ENCODE peak calls at places on chromosomes 5 and 9, in nine cellular contexts. C, M, B, V, R, X, Y, A and T are unnamed samples.

GRCh38 chr9:947985-948384 is 28.5 kb upstream of the DMRT3 start:
- DNase-seq in Y (no peak), B (no peak), M (no peak), R (no peak), X (no peak), V (no peak), C (no peak), A (no peak), T (no peak)

GRCh38 chr9:17793713-17794622 is 215.1 kb downstream of the SH3GL2 start:
- DNase-seq in X (no peak), R (no peak), B (peak), V (no peak), A (no peak), Y (peak), C (no peak), M (no peak), T (peak)

GRCh38 chr9:495739-496138 is 281.1 kb downstream of the DOCK8 start:
- DNase-seq in X (no peak), Y (no peak), R (no peak), B (no peak), C (no peak), M (no peak), V (no peak), A (no peak), T (no peak)

GRCh38 chr5:141783599-141784296 is 94.5 kb downstream of the PCDH1 start:
- DNase-seq in M (no peak), X (no peak), V (no peak), B (no peak), C (no peak), Y (no peak), R (no peak), A (no peak), T (no peak)

GRCh38 chr5:31819926-31820516 is 181.1 kb downstream of the PDZD2 start:
- DNase-seq in B (no peak), V (no peak), C (no peak), M (no peak), A (no peak), R (no peak), X (no peak), Y (no peak), T (no peak)

GRCh38 chr5:68313336-68313735 is 97.8 kb downstream of the PIK3R1 start:
- DNase-seq in A (no peak), C (no peak), B (no peak), X (no peak), R (no peak), V (no peak), Y (no peak), M (no peak), T (no peak)

GRCh38 chr9:105712773-105713172 is 18.4 kb downstream of the TMEM38B start:
- DNase-seq in V (peak), B (no peak), Y (no peak), X (no peak), R (no peak), A (no peak), M (no peak), C (no peak), T (no peak)

GRCh38 chr5:146623657-146624056 is 107.7 kb upstream of the GPR151 start:
- DNase-seq in M (no peak), Y (no peak), R (no peak), V (no peak), A (no peak), C (no peak), X (no peak), B (no peak), T (no peak)

GRCh38 chr9:125233678-125234077 is 7.5 kb downstream of the HSPA5 start:
- DNase-seq in B (no peak), Y (no peak), A (no peak), V (no peak), M (no peak), X (peak), R (no peak), C (no peak), T (no peak)

GRCh38 chr5:74103131-74104023 is 477.4 kb downstream of the ARHGEF28 start:
- DNase-seq in V (no peak), C (no peak), R (peak), Y (no peak), B (no peak), X (no peak), A (peak), M (no peak), T (no peak)

GRCh38 chr9:3880851-3881250 is 355.1 kb upstream of the RFX3 start:
- DNase-seq in C (no peak), R (no peak), Y (no peak), V (no peak), M (no peak), X (no peak), B (no peak), A (no peak), T (no peak)

GRCh38 chr5:146313027-146313426 is 25.6 kb upstream of the POU4F3 start:
- DNase-seq in V (no peak), C (no peak), X (no peak), B (no peak), R (no peak), Y (no peak), A (no peak), M (no peak), T (peak)

GRCh38 chr5:179413711-179414458 is 68.6 kb upstream of the ADAMTS2 start:
- DNase-seq in V (peak), M (no peak), X (no peak), A (no peak), B (no peak), C (no peak), R (no peak), Y (no peak), T (no peak)

GRCh38 chr9:19481971-19482404 is 73.2 kb downstream of the ACER2 start:
- DNase-seq in R (no peak), Y (no peak), B (no peak), C (no peak), V (no peak), A (no peak), X (no peak), M (no peak), T (no peak)

DNA sequence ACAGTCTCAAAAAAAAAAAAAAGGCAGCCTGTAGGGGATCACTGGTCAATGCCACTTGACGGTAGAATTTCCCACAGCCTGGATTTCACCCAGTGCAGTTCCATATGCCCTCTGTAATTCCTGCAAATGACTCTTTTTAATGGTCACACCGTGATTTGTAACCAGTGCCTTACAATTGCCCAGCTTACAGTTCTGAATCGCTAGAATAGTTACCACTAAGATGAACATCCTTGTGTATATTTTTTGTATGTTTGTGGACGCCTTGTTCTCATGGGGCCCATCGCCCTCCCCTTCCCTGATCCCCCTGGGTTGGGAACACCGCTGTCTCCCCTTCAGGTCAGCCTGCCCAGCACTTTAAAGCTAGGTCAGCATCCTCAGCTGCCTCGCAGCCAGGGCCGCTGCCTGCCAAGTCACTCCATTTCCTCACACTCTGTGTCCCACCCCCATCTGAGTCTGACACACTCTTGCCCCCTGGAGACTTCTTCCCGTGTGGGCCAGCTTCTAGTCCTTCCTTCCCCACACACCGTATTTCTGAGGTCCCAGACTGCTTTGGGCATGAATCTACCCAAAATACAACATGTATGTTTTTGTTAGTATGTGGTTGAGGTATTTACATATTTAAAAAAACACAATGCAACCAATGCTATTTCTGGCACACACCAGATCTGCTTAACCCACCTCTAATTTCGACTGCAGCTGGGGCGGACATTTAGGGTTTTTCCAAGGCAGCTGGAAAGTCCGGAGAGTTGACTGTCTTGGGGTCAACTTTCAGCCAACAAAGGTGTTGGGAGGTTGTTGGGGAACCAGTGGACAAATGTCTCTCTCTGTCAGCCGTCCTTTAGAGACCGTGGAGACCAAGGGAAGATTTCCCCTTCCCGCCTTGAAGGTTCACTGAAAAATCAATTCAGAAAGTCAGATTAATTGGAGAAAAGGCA is 120.5 kb upstream of the NEK6 start:
- DNase-seq in B (no peak), Y (peak), R (no peak), V (no peak), A (no peak), X (no peak), M (no peak), C (peak), T (no peak)
- TF ChIP-seq POLR2AphosphoS5 in B (no peak), Y (no peak), R (no peak), V (no peak), A (no peak), X (no peak), M (no peak), C (no peak), T (no peak)

GRCh38 chr9:137243626-137244485 is 2.8 kb downstream of the TUBB4B start:
- DNase-seq in M (no peak), A (no peak), Y (peak), C (no peak), B (no peak), R (no peak), V (no peak), X (no peak), T (peak)

GRCh38 chr9:137242329-137243204 is 1.5 kb downstream of the TUBB4B start:
- DNase-seq in C (no peak), M (no peak), B (no peak), R (no peak), X (no peak), Y (no peak), A (no peak), V (no peak), T (no peak)

GRCh38 chr9:137245450-137246421 is 4.6 kb downstream of the TUBB4B start:
- DNase-seq in X (no peak), C (no peak), R (no peak), A (no peak), M (no peak), V (no peak), B (no peak), Y (no peak), T (no peak)

GRCh38 chr9:137247135-137247915 is 3.8 kb upstream of the STPG3 start:
- DNase-seq in V (no peak), R (no peak), B (no peak), Y (no peak), X (no peak), A (no peak), C (no peak), M (no peak), T (no peak)

GRCh38 chr9:137244486-137245449 is 3.7 kb downstream of the TUBB4B start:
- DNase-seq in A (no peak), Y (no peak), R (no peak), X (no peak), C (no peak), V (no peak), M (no peak), B (no peak), T (no peak)
- TF ChIP-seq CTCF in A (no peak), Y (no peak), R (no peak), X (no peak), C (no peak), V (no peak), M (no peak), B (no peak), T (no peak)

DNA sequence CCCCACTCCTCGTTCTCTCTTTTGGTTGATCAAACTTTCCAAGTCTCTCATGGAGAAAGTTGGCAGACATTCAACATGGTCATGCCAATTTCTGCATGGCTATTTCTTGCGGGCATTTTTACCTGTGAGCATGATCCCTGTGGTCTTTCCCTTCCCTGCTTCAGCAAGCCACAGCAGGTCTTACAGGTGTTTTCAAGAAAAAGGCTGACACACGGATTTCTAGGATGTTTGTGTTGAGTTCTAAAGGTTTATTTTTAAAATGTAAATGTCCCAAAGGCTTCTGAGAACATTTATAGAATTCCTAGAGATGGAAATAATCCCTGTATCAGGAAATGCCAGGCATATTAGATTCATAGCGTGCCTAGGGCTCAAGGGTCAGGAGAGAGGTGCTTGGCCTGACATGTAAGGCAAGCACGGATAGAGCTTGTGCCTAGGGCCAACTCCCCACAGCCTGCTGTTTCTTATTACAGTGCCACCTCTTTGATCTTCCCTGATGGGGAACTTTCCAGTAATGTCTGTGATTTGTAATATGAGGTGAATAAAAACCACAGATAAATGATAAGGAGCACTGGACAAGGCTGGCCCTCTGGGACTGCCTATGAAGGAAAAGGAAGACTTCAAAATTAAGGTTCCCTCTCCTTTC is 79.8 kb downstream of the MUSK start:
- DNase-seq in M (no peak), R (peak), V (no peak), B (no peak), A (no peak), Y (no peak), X (no peak), C (no peak), T (no peak)
- TF ChIP-seq POLR2AphosphoS5 in M (no peak), R (peak), V (peak), B (no peak), A (no peak), Y (no peak), X (no peak), C (no peak), T (no peak)

DNA sequence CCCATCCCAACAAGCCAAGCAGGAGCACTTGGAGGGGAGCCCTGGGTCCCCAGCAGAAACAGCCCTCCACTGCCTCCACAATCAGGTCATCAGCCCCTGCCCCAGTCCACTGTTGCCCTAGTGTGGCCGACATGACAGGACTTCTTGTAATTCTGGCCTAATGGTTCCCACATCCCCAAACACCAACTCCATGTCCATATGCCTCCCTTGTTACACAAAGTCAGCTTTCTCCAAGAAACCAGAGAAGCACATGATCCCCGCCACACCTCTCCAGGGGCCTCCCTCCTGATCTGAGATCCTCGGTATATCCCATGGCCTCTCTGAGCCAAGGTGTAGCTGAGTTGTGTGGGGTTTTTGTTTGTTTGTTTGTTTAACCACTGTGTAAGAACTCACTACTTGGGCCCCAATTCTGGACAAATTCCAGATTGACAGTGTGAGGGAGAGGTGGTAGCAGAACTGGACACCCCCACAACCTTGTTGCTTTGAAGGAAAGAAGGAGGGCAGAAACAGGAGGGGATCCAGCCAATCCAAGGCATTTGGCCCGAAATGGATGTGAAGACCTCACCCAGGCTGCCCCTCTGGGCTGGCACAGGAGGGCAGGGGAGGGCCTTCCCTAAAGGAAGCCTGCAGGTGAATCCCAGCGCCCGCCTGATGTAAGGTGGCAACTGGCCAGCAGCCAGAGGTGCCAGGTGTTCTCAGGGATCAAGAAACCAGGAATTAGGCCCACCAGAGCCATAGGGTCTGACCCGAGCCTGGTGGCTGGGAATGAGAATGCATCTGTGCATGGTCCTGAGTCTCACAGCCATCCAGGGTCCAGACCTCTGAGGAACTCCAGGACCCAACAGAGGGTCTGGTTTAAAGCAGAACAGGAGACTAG is 13.5 kb downstream of the IRF1 start:
- DNase-seq in V (no peak), M (peak), Y (peak), B (no peak), X (no peak), A (no peak), R (no peak), C (no peak), T (no peak)
- TF ChIP-seq CTCF in V (peak), M (no peak), Y (peak), B (no peak), X (no peak), A (no peak), R (no peak), C (no peak), T (no peak)

DNA sequence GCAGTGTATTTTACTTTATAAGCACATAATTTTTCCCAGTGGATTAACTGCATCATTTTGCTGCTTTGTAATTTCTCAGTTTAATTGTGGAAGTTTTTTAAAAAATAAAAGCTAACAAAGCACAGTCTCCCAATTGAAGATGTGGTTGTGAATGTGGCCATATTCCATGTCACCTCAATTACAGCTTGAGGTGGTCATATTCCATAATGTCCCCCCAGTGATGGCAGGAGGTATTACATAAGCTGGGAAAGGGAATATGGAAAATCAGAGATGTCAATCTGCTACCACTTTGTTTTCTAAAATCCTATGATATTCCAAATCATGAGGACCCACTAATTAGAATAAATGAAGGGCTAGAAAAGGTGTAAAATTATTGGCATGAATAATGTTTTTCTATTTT is 1672.0 kb upstream of the CDH9 start:
- DNase-seq in Y (no peak), C (no peak), M (no peak), B (no peak), R (no peak), A (no peak), V (peak), X (no peak), T (no peak)
- TF ChIP-seq POLR2AphosphoS5 in Y (no peak), C (no peak), M (no peak), B (no peak), R (no peak), A (no peak), V (no peak), X (no peak), T (no peak)